ENCODE peak calls at places on chromosomes 1 and 21, in six cellular contexts. W is uterus; Z is heart right ventricle; J is tibial artery; D is left lung; T is CD4-positive, CD25-positive, alpha-beta regulatory T cell. N is an unnamed sample.
A peak's percentile ranks its signal among the peaks of the same experiment; 100 is the strongest.

GRCh38 chr1:70134148-70134547 is 71.2 kb downstream of the LRRC40 start:
- DNase-seq in Z (peak; percentile 14), T (no peak), D (no peak), J (no peak), W (no peak), N (no peak)

GRCh38 chr1:29925058-29925457 is 688.7 kb downstream of the PTPRU start:
- DNase-seq in T (no peak), W (no peak), J (no peak), Z (no peak), D (no peak), N (no peak)

GRCh38 chr21:35376406-35377135 is 327.5 kb upstream of the RUNX1 start:
- DNase-seq in J (no peak), D (no peak), W (no peak), T (no peak), Z (no peak), N (no peak)

GRCh38 chr1:78277253-78277652 is 213.5 kb upstream of the PTGFR start:
- DNase-seq in J (no peak), Z (no peak), T (no peak), D (no peak), W (no peak), N (no peak)

GRCh38 chr1:12166834-12167492 is at the start of gene TNFRSF1B:
- DNase-seq in T (peak; percentile 87), W (no peak), J (no peak), D (peak; percentile 96), Z (peak; percentile 67), N (peak; percentile 77)

GRCh38 chr1:230251644-230252191 is 174.4 kb downstream of the PGBD5 start:
- DNase-seq in J (no peak), D (no peak), W (no peak), T (no peak), Z (no peak), N (no peak)

GRCh38 chr1:7345516-7345915 is 425.6 kb upstream of the VAMP3 start:
- DNase-seq in T (no peak), J (peak; percentile 37), D (no peak), Z (no peak), W (no peak), N (no peak)

GRCh38 chr21:38920631-38921398 is 115.1 kb downstream of the ETS2 start:
- DNase-seq in D (no peak), Z (no peak), T (no peak), J (no peak), W (peak; percentile 48), N (no peak)

GRCh38 chr1:21725738-21726392 is 56.7 kb upstream of the RAP1GAP start:
- DNase-seq in W (no peak), Z (no peak), J (no peak), D (no peak), T (no peak), N (no peak)

GRCh38 chr1:19369396-19370090 is 57.4 kb downstream of the SLC66A1 start:
- DNase-seq in D (no peak), Z (no peak), T (no peak), W (no peak), J (no peak), N (no peak)

GRCh38 chr1:87632232-87632631 is 303.6 kb downstream of the LMO4 start:
- DNase-seq in Z (no peak), J (no peak), T (no peak), D (no peak), W (no peak), N (no peak)

GRCh38 chr1:110615548-110616130 is 9.5 kb upstream of the KCNA2 start:
- DNase-seq in D (no peak), Z (peak; percentile 68), J (peak; percentile 74), T (peak; percentile 84), W (no peak), N (peak; percentile 59)

GRCh38 chr1:85748120-85748519 is 39.9 kb upstream of the ZNHIT6 start:
- DNase-seq in J (no peak), W (no peak), D (no peak), Z (no peak), T (no peak), N (no peak)

GRCh38 chr21:39263372-39263771 is 50.1 kb downstream of the BRWD1 start:
- DNase-seq in Z (no peak), W (no peak), J (no peak), D (no peak), T (no peak), N (no peak)

GRCh38 chr1:50930965-50931737 is 28.9 kb downstream of the FAF1 start:
- DNase-seq in W (no peak), Z (no peak), D (no peak), J (no peak), T (no peak), N (no peak)

GRCh38 chr1:152110365-152110859 is 4.8 kb downstream of the TCHH start:
- DNase-seq in J (peak; percentile 65), W (no peak), D (peak; percentile 87), T (peak; percentile 53), Z (no peak), N (peak; percentile 15)

GRCh38 chr1:76503100-76503499 is 364.2 kb upstream of the ST6GALNAC5 start:
- DNase-seq in W (no peak), T (no peak), Z (no peak), D (no peak), J (no peak), N (no peak)

GRCh38 chr1:200428482-200429205 is 18.8 kb upstream of the ZNF281 start:
- DNase-seq in Z (no peak), T (no peak), J (no peak), W (no peak), D (no peak), N (no peak)

GRCh38 chr1:177181631-177182291 is 11.0 kb downstream of the BRINP2 start:
- DNase-seq in T (peak; percentile 30), Z (peak; percentile 52), J (peak; percentile 66), W (no peak), D (peak; percentile 82), N (peak; percentile 47)

GRCh38 chr1:167446946-167447345 is 71.4 kb downstream of the CD247 start:
- DNase-seq in Z (no peak), D (no peak), W (no peak), T (no peak), J (no peak), N (no peak)

GRCh38 chr1:17212487-17213121 is 7.7 kb downstream of the PADI1 start:
- DNase-seq in W (no peak), J (no peak), D (no peak), T (peak; percentile 15), Z (no peak), N (no peak)

GRCh38 chr21:45347048-45347711 is 57.8 kb upstream of the COL18A1 start:
- DNase-seq in T (no peak), D (peak; percentile 68), W (no peak), Z (no peak), J (no peak), N (no peak)

GRCh38 chr1:180229483-180230415 is at the start of gene LHX4:
- DNase-seq in D (peak; percentile 83), Z (no peak), T (peak; percentile 35), W (peak; percentile 29), J (peak; percentile 61), N (no peak)

GRCh38 chr1:230288641-230289349 is 137.3 kb downstream of the PGBD5 start:
- DNase-seq in J (no peak), Z (no peak), W (no peak), D (peak; percentile 44), T (no peak), N (no peak)

GRCh38 chr1:168958562-168959289 is 147.8 kb upstream of the ATP1B1 start:
- DNase-seq in J (no peak), T (no peak), W (no peak), D (no peak), Z (no peak), N (no peak)

GRCh38 chr1:155127672-155128468 is at the start of gene EFNA1:
- DNase-seq in J (peak; percentile 77), W (peak; percentile 49), D (peak; percentile 91), Z (peak; percentile 75), T (no peak), N (peak; percentile 75)

GRCh38 chr1:31308036-31308435 is 11.2 kb downstream of the ZCCHC17 start:
- DNase-seq in Z (no peak), J (no peak), T (no peak), D (no peak), W (no peak), N (no peak)

GRCh38 chr1:31306278-31306677 is 9.4 kb downstream of the ZCCHC17 start:
- DNase-seq in J (no peak), Z (no peak), W (no peak), D (no peak), T (no peak), N (no peak)

GRCh38 chr1:31315902-31316301 is 19.1 kb downstream of the ZCCHC17 start:
- DNase-seq in Z (no peak), J (no peak), T (no peak), W (no peak), D (no peak), N (no peak)

DNA sequence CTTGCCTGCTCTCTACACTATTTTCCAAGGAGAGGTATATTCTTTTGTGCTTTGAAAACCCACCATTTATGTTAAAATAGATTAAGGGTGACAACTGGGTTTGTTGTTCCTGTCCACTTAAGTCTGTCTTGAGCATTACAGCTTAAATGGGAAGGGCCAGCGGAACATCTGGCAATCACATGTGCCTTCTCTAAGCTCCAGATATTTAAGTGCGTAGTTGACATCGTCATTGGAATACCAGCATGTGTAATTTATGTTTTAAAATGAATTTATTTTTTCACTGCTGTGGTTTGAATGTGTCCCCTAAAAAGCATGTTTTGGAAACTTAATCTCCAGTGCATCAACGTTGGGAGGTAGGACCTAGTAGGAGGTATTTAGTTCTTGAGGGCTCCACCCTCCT is 13.3 kb downstream of the ZCCHC17 start:
- DNase-seq in D (no peak), Z (no peak), T (no peak), W (no peak), J (no peak), N (no peak)
- H3K4me1 ChIP-seq in D (no peaks in the 10 kb centered on the region), Z (no peaks in the 10 kb centered on the region), T (no peaks in the 10 kb centered on the region), W (no peaks in the 10 kb centered on the region), J (no peaks in the 10 kb centered on the region), N (no peaks in the 10 kb centered on the region)

DNA sequence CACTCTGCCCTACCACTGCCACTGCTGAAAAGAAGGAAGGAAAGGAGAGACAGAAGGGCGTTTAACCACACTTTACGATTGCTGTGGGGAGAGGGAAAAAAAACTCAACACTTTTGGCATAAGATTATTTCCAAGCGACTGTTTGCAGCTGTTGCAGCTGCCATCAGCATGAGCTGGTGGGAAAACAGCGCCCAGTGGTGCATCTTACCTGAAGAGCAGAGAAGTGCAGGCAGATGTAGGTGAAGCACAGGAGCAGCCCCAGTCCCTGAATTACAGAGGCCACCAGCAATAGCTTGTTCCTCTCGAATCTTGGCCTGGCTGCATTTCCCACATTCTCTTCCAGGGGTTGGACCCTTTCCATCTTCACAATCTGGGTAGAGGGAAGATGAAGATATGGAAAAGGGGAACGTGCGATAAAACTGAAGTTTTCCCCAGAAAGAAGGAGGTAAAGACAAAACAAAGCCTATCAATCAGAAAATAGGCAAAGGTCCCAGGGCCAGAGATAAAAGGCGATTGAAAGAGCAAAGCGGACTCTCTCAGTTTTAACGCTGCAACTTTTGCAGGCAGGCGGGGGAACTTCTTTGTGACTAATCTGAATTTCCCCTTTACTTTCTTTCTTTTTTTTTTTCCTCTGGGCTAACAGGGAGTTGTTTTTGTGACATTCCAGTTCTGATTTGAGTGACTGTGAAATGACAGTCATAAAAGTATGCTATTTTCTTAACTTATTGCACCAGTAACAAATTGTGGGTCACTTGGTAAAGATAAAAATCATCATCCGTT is at the start of gene TNFSF4:
- DNase-seq in T (peak; percentile 9), J (no peak), W (no peak), Z (no peak), D (no peak), N (peak; percentile 17)
- H3K4me3 ChIP-seq in T (no peak within 1 kb of the TSS), J (peak within 1 kb of the TSS; percentile 28), W (no peak within 1 kb of the TSS), Z (peak within 1 kb of the TSS; percentile 8), D (no peak within 1 kb of the TSS), N (peak within 1 kb of the TSS; percentile 17)

GRCh38 chr1:6151291-6151822 is 28.8 kb downstream of the CHD5 start:
- DNase-seq in W (no peak), T (no peak), J (no peak), Z (no peak), D (peak; percentile 40), N (no peak)
- H3K4me1 ChIP-seq in W (no peaks in the 10 kb centered on the region), T (peaks cover 22% of the 10 kb centered on the region), J (peaks cover 7% of the 10 kb centered on the region), Z (no peaks in the 10 kb centered on the region), D (peaks cover 3% of the 10 kb centered on the region), N (peaks cover 8% of the 10 kb centered on the region)

GRCh38 chr21:27425574-27425973 is 458.7 kb upstream of the ADAMTS5 start:
- DNase-seq in Z (no peak), J (no peak), D (no peak), W (peak; percentile 45), T (no peak), N (no peak)
- H3K4me3 ChIP-seq in Z (no peak overlapping the region), J (no peak overlapping the region), D (no peak overlapping the region), W (no peak overlapping the region), T (no peak overlapping the region), N (no peak overlapping the region)